ENCODE peak calls at places on chromosomes 11 and 22, in four cellular contexts. One of them, this sample, is unnamed.

GRCh38 chr22:22545084-22545483 is 14.0 kb downstream of the PRAME start:
- DNase-seq in PC-3: no peak
- DNase-seq in IMR-90: no peak
- DNase-seq in HCT116: no peak
- DNase-seq in this sample: no peak

GRCh38 chr11:64331569-64332371 is 8.2 kb upstream of the CCDC88B start:
- DNase-seq in PC-3: peak; percentile 96
- DNase-seq in IMR-90: peak; percentile 87
- DNase-seq in HCT116: peak; percentile 83
- DNase-seq in this sample: peak; percentile 90

GRCh38 chr11:71247551-71248250 is 4.7 kb downstream of the SHANK2 start:
- DNase-seq in PC-3: no peak
- DNase-seq in IMR-90: no peak
- DNase-seq in HCT116: no peak
- DNase-seq in this sample: no peak

GRCh38 chr11:12120031-12121008 is 9.9 kb downstream of the MICAL2 start:
- DNase-seq in PC-3: no peak
- DNase-seq in IMR-90: peak; percentile 52
- DNase-seq in HCT116: no peak
- DNase-seq in this sample: no peak

GRCh38 chr11:8022876-8023275 is 35.7 kb downstream of the EIF3F start:
- DNase-seq in PC-3: no peak
- DNase-seq in IMR-90: no peak
- DNase-seq in HCT116: no peak
- DNase-seq in this sample: no peak

GRCh38 chr11:31487848-31488247 is 21.6 kb downstream of the IMMP1L start:
- DNase-seq in PC-3: peak; percentile 70
- DNase-seq in IMR-90: peak; percentile 73
- DNase-seq in HCT116: peak; percentile 44
- DNase-seq in this sample: peak; percentile 84

GRCh38 chr22:40176921-40177737 is 596 bp upstream of the TNRC6B start:
- DNase-seq in PC-3: peak; percentile 86
- DNase-seq in IMR-90: peak; percentile 71
- DNase-seq in HCT116: no peak
- DNase-seq in this sample: peak; percentile 88

GRCh38 chr11:82899191-82899820 is 924 bp downstream of the PRCP start:
- DNase-seq in PC-3: no peak
- DNase-seq in IMR-90: no peak
- DNase-seq in HCT116: no peak
- DNase-seq in this sample: peak; percentile 76

GRCh38 chr11:15673408-15673811 is 558.7 kb downstream of the INSC start:
- DNase-seq in PC-3: no peak
- DNase-seq in IMR-90: no peak
- DNase-seq in HCT116: no peak
- DNase-seq in this sample: no peak

GRCh38 chr11:124872280-124872679 is 7.0 kb downstream of the ROBO3 start:
- DNase-seq in PC-3: no peak
- DNase-seq in IMR-90: no peak
- DNase-seq in HCT116: no peak
- DNase-seq in this sample: no peak

GRCh38 chr22:49427341-49427740 is 400.3 kb downstream of the BRD1 start:
- DNase-seq in PC-3: no peak
- DNase-seq in IMR-90: no peak
- DNase-seq in HCT116: no peak
- DNase-seq in this sample: no peak

GRCh38 chr22:19942886-19943664 is 1.5 kb upstream of the TXNRD2 start:
- DNase-seq in PC-3: peak; percentile 28
- DNase-seq in IMR-90: peak; percentile 94
- DNase-seq in HCT116: no peak
- DNase-seq in this sample: no peak

GRCh38 chr11:7582338-7582985 is 68.7 kb downstream of the PPFIBP2 start:
- DNase-seq in PC-3: no peak
- DNase-seq in IMR-90: no peak
- DNase-seq in HCT116: no peak
- DNase-seq in this sample: no peak

GRCh38 chr11:11069741-11070550 is 212.1 kb upstream of the ZBED5 start:
- DNase-seq in PC-3: no peak
- DNase-seq in IMR-90: no peak
- DNase-seq in HCT116: no peak
- DNase-seq in this sample: no peak

GRCh38 chr11:27201454-27202302 is 161.1 kb downstream of the BBOX1 start:
- DNase-seq in PC-3: peak; percentile 96
- DNase-seq in IMR-90: peak; percentile 48
- DNase-seq in HCT116: no peak
- DNase-seq in this sample: no peak

GRCh38 chr22:44929348-44930015 is 80.3 kb downstream of the PHF21B start:
- DNase-seq in PC-3: no peak
- DNase-seq in IMR-90: no peak
- DNase-seq in HCT116: no peak
- DNase-seq in this sample: no peak

GRCh38 chr11:12508151-12508740 is 130.9 kb downstream of the PARVA start:
- DNase-seq in PC-3: no peak
- DNase-seq in IMR-90: peak; percentile 75
- DNase-seq in HCT116: no peak
- DNase-seq in this sample: no peak

GRCh38 chr11:108474664-108475485 is 7.5 kb upstream of the C11orf65 start:
- DNase-seq in PC-3: no peak
- DNase-seq in IMR-90: no peak
- DNase-seq in HCT116: no peak
- DNase-seq in this sample: no peak

GRCh38 chr22:39954584-39955055 is 5.6 kb upstream of the TMA7B start:
- DNase-seq in PC-3: peak; percentile 24
- DNase-seq in IMR-90: peak; percentile 94
- DNase-seq in HCT116: no peak
- DNase-seq in this sample: no peak

GRCh38 chr22:24772493-24773220 is 1.9 kb downstream of the PIWIL3 start:
- DNase-seq in PC-3: peak; percentile 50
- DNase-seq in IMR-90: peak; percentile 54
- DNase-seq in HCT116: peak; percentile 61
- DNase-seq in this sample: no peak

GRCh38 chr11:110892741-110893285 is 180.6 kb upstream of the ARHGAP20 start:
- DNase-seq in PC-3: no peak
- DNase-seq in IMR-90: peak; percentile 25
- DNase-seq in HCT116: no peak
- DNase-seq in this sample: no peak

GRCh38 chr11:61025819-61026120 is 54.3 kb downstream of the CD6 start:
- DNase-seq in PC-3: no peak
- DNase-seq in IMR-90: no peak
- DNase-seq in HCT116: no peak
- DNase-seq in this sample: no peak

GRCh38 chr11:32891657-32892354 is 805 bp upstream of the QSER1 start:
- DNase-seq in PC-3: peak; percentile 31
- DNase-seq in IMR-90: no peak
- DNase-seq in HCT116: no peak
- DNase-seq in this sample: no peak

GRCh38 chr11:15801126-15801525 is 555.2 kb downstream of the SOX6 start:
- DNase-seq in PC-3: no peak
- DNase-seq in IMR-90: no peak
- DNase-seq in HCT116: no peak
- DNase-seq in this sample: no peak

GRCh38 chr22:20979243-20979809 is 2.8 kb upstream of the LZTR1 start:
- DNase-seq in PC-3: no peak
- DNase-seq in IMR-90: peak; percentile 67
- DNase-seq in HCT116: no peak
- DNase-seq in this sample: peak; percentile 97

GRCh38 chr11:65960824-65961266 is 689 bp upstream of the SART1 start:
- DNase-seq in PC-3: no peak
- DNase-seq in IMR-90: no peak
- DNase-seq in HCT116: no peak
- DNase-seq in this sample: no peak
- H3K9ac ChIP-seq in PC-3: peak overlapping the region; percentile 94
- H3K9ac ChIP-seq in IMR-90: peak overlapping the region; percentile 98
- H3K9ac ChIP-seq in HCT116: peak overlapping the region; percentile 96
- H3K9ac ChIP-seq in this sample: peak overlapping the region; percentile 100

DNA sequence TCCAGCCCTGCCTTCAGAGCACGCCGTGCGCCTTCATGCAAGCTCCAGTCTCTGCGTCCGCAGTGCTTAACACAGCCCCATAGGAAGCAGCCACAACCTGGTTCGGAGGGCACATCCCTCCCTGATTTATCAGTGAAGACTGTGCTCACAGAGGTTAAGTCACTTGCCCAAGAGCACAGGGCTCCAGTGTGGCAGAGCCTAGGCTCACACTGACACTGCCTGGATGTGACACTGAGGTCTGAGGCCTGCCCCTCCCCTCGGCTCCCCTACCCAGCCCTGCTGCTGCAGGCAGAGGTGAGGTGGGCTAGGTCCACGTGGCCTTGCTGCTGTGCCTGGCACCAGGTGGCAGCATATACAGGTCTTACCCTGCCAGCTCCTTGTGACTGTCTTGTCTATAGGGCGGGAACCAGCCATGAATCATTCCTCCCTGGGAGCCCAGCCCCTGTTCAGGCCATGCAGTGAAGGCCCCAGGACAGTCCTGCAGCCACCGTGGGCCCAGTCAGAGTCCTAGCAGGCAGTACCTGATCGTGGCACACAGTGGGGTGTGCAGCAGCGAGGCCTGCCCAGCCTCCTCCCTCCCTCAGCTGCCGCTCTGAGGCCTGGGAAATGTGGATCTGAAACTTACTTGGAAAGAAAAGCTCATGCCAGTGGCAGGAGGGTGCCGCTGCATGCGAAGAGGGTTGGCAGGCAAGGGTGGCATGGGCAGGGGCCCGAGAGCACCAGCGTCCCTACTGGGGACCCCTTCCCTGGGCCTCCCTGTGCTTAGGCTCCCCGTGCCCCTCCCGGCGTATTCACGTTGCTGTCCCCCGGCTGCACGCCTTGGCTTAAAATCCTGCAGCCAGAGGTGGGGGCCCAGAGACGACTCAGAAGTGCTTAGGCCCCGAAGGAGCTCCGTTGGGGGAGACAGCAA is 1.2 kb upstream of the CERK start:
- DNase-seq in PC-3: no peak
- DNase-seq in IMR-90: peak; percentile 72
- DNase-seq in HCT116: peak; percentile 81
- DNase-seq in this sample: peak; percentile 76
- H2AFZ ChIP-seq in PC-3: no peak overlapping the region
- H2AFZ ChIP-seq in IMR-90: peak overlapping the region; percentile 90
- H2AFZ ChIP-seq in HCT116: no peak overlapping the region
- H2AFZ ChIP-seq in this sample: peak overlapping the region; percentile 97

GRCh38 chr11:44862546-44863101 is 88.1 kb downstream of the TP53I11 start:
- DNase-seq in PC-3: peak; percentile 22
- DNase-seq in IMR-90: no peak
- DNase-seq in HCT116: no peak
- DNase-seq in this sample: no peak

GRCh38 chr11:44860346-44860745 is 90.3 kb downstream of the TP53I11 start:
- DNase-seq in PC-3: no peak
- DNase-seq in IMR-90: no peak
- DNase-seq in HCT116: no peak
- DNase-seq in this sample: no peak

GRCh38 chr11:44860967-44861828 is 89.5 kb downstream of the TP53I11 start:
- DNase-seq in PC-3: no peak
- DNase-seq in IMR-90: no peak
- DNase-seq in HCT116: no peak
- DNase-seq in this sample: no peak

GRCh38 chr11:44863231-44863630 is 87.5 kb downstream of the TP53I11 start:
- DNase-seq in PC-3: no peak
- DNase-seq in IMR-90: no peak
- DNase-seq in HCT116: no peak
- DNase-seq in this sample: no peak

GRCh38 chr11:44861829-44862545 is 88.7 kb downstream of the TP53I11 start:
- DNase-seq in PC-3: peak; percentile 97
- DNase-seq in IMR-90: peak; percentile 99
- DNase-seq in HCT116: peak; percentile 89
- DNase-seq in this sample: no peak
- H3K4me3 ChIP-seq in PC-3: no peak overlapping the region
- H3K4me3 ChIP-seq in IMR-90: no peak overlapping the region
- H3K4me3 ChIP-seq in HCT116: no peak overlapping the region
- H3K4me3 ChIP-seq in this sample: no peak overlapping the region

GRCh38 chr11:67607507-67607906 is 771 bp downstream of the NDUFV1 start:
- DNase-seq in PC-3: no peak
- DNase-seq in IMR-90: no peak
- DNase-seq in HCT116: no peak
- DNase-seq in this sample: no peak

GRCh38 chr11:67604815-67605214 is 1.9 kb upstream of the NDUFV1 start:
- DNase-seq in PC-3: no peak
- DNase-seq in IMR-90: no peak
- DNase-seq in HCT116: no peak
- DNase-seq in this sample: no peak

GRCh38 chr11:67606477-67607295 is at the start of gene NDUFV1:
- DNase-seq in PC-3: peak; percentile 98
- DNase-seq in IMR-90: peak; percentile 87
- DNase-seq in HCT116: peak; percentile 85
- DNase-seq in this sample: peak; percentile 99

GRCh38 chr11:67605231-67606011 is 1.3 kb upstream of the NDUFV1 start:
- DNase-seq in PC-3: no peak
- DNase-seq in IMR-90: no peak
- DNase-seq in HCT116: no peak
- DNase-seq in this sample: no peak

DNA sequence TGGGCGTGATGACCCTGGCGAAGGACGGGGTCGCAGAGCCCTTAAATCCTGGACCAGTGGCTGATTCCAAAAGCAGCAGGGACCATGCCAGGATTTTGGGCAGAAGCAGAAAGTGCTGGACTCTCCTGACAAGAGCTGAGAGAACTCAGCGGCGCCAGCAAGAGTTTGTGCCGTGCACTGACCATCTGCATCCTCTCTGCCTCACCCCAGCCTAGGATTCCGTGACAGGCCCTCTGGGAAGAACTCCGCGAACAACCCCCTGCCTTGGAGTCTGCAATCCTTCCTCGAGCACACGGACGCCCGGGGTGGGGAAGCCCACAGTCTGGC is 623 bp upstream of the NDUFV1 start:
- DNase-seq in PC-3: no peak
- DNase-seq in IMR-90: peak; percentile 41
- DNase-seq in HCT116: no peak
- DNase-seq in this sample: no peak
- H3K9ac ChIP-seq in PC-3: peak overlapping the region; percentile 23
- H3K9ac ChIP-seq in IMR-90: peak overlapping the region; percentile 62
- H3K9ac ChIP-seq in HCT116: peak overlapping the region; percentile 99
- H3K9ac ChIP-seq in this sample: peak overlapping the region; percentile 61

DNA sequence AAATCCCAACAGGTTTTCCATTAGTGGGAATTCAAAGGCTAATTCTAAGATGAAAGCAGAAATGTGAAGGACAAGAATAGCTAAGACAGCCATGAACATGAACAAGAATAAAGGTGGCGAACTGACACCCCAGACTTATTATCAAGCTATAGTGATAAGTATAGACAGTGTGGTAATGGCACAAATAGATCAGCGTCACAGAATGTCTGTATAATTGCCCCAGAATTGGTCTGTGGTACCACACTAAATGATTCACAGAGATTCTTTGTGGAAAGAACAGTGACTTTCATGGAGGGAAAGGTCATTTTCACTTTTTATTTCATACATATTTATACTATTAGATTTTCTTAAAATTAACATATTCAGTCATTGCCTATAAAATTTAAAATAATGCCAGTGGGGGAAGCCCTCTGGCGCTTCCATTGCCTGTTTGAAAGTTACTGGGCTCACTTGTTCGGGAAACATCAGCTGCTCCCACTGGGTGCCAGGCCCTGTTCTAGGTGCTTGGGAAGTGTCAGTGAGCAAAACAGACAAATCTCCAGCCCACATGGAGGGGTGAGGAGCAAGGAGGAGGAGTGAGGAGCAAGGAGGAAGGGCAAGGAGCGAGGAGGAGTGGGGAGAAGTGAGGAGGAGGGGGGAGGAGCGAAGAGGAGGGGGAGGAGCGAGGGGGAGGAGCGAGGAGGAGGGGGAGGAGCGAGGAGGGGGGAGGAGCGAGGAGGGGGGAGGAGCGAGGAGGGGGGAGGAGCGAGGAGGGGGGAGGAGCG is 11.3 kb upstream of the NLRP6 start:
- DNase-seq in PC-3: peak; percentile 12
- DNase-seq in IMR-90: no peak
- DNase-seq in HCT116: no peak
- DNase-seq in this sample: peak; percentile 70
- H2AFZ ChIP-seq in PC-3: no peak overlapping the region
- H2AFZ ChIP-seq in IMR-90: no peak overlapping the region
- H2AFZ ChIP-seq in HCT116: no peak overlapping the region
- H2AFZ ChIP-seq in this sample: no peak overlapping the region